ENCODE peak calls at places on chromosomes 12 and 14, in four cellular contexts. Q is K562, I is HCT116, P is GM23338. O is an unnamed sample.

GRCh38 chr14:32620303-32620702 is 291.2 kb downstream of the AKAP6 start:
- DNase-seq in Q (no peak), I (no peak), P (no peak), O (no peak)

GRCh38 chr14:34781242-34781641 is 66.8 kb upstream of the CFL2 start:
- DNase-seq in Q (no peak), I (no peak), P (no peak), O (no peak)

GRCh38 chr14:69848156-69848555 is 31.1 kb upstream of the SMOC1 start:
- DNase-seq in Q (no peak), I (no peak), P (no peak), O (no peak)

GRCh38 chr14:51472881-51473280 is 178.8 kb upstream of the FRMD6 start:
- DNase-seq in Q (no peak), I (no peak), P (no peak), O (no peak)

GRCh38 chr12:39915249-39915648 is 190.6 kb downstream of the SLC2A13 start:
- DNase-seq in Q (no peak), I (no peak), P (no peak), O (no peak)

GRCh38 chr14:51209457-51209856 is 30.6 kb upstream of the TMX1 start:
- DNase-seq in Q (no peak), I (no peak), P (no peak), O (no peak)

GRCh38 chr14:96502621-96503251 is 554 bp downstream of the PAPOLA start:
- DNase-seq in Q (peak), I (no peak), P (peak), O (peak)

GRCh38 chr14:22994762-22995275 is 12.5 kb upstream of the AJUBA start:
- DNase-seq in Q (peak), I (no peak), P (peak), O (peak)

GRCh38 chr12:6053541-6053940 is 70.9 kb downstream of the VWF start:
- DNase-seq in Q (no peak), I (no peak), P (no peak), O (no peak)

GRCh38 chr12:65720136-65720535 is 104.1 kb upstream of the HMGA2 start:
- DNase-seq in Q (no peak), I (peak), P (no peak), O (no peak)

GRCh38 chr14:24179961-24180726 is 8.3 kb downstream of the REC8 start:
- DNase-seq in Q (no peak), I (no peak), P (no peak), O (no peak)

GRCh38 chr12:132711169-132711843 is 664 bp downstream of the PGAM5 start:
- DNase-seq in Q (peak), I (no peak), P (peak), O (no peak)

GRCh38 chr12:110367209-110367864 is 36.2 kb downstream of the ANAPC7 start:
- DNase-seq in Q (no peak), I (no peak), P (no peak), O (no peak)

GRCh38 chr14:39267592-39268112 is 33.9 kb downstream of the MIA2 start:
- DNase-seq in Q (no peak), I (peak), P (peak), O (no peak)

GRCh38 chr12:22029991-22030390 is 16.0 kb upstream of the CMAS start:
- DNase-seq in Q (no peak), I (no peak), P (no peak), O (no peak)

GRCh38 chr12:58087428-58088117 is 146.2 kb downstream of the ATP23 start:
- DNase-seq in Q (peak), I (no peak), P (peak), O (no peak)

GRCh38 chr12:48013287-48013686 is 9.0 kb upstream of the COL2A1 start:
- DNase-seq in Q (no peak), I (no peak), P (no peak), O (no peak)

GRCh38 chr12:25241171-25242020 is 9.3 kb downstream of the KRAS start:
- DNase-seq in Q (no peak), I (peak), P (peak), O (peak)

GRCh38 chr12:3189282-3189681 is 112.1 kb downstream of the TSPAN9 start:
- DNase-seq in Q (no peak), I (no peak), P (no peak), O (no peak)

GRCh38 chr12:42129595-42130204 is 15.0 kb downstream of the GXYLT1 start:
- DNase-seq in Q (peak), I (peak), P (peak), O (peak)

GRCh38 chr12:32120419-32120818 is 13.8 kb downstream of the BICD1 start:
- DNase-seq in Q (no peak), I (no peak), P (peak), O (no peak)

GRCh38 chr12:89135976-89136634 is 216.2 kb downstream of the DUSP6 start:
- DNase-seq in Q (no peak), I (peak), P (no peak), O (peak)

GRCh38 chr12:47852096-47852571 is 32.4 kb upstream of the HDAC7 start:
- DNase-seq in Q (no peak), I (no peak), P (no peak), O (no peak)

GRCh38 chr12:52387859-52388258 is 2.4 kb upstream of the KRT84 start:
- DNase-seq in Q (no peak), I (no peak), P (no peak), O (no peak)

GRCh38 chr14:70317969-70318634 is 41.4 kb downstream of the COX16 start:
- DNase-seq in Q (peak), I (peak), P (peak), O (peak)

GRCh38 chr12:9831720-9832119 is 4.4 kb downstream of the KLRF1 start:
- DNase-seq in Q (no peak), I (no peak), P (no peak), O (no peak)

GRCh38 chr12:7190268-7191055 is 976 bp downstream of the PEX5 start:
- DNase-seq in Q (no peak), I (no peak), P (peak), O (peak)

GRCh38 chr12:79250186-79250585 is 385.6 kb downstream of the SYT1 start:
- DNase-seq in Q (no peak), I (no peak), P (no peak), O (no peak)

GRCh38 chr12:6890789-6891624 is 13.6 kb upstream of the LRRC23 start:
- DNase-seq in Q (peak), I (peak), P (peak), O (peak)

GRCh38 chr12:12791756-12792346 is 6.4 kb downstream of the APOLD1 start:
- DNase-seq in Q (no peak), I (no peak), P (peak), O (peak)

GRCh38 chr12:42370013-42370412 is 44.0 kb downstream of the PPHLN1 start:
- DNase-seq in Q (no peak), I (no peak), P (peak), O (no peak)

GRCh38 chr12:1907652-1908611 is 10.5 kb downstream of the CACNA2D4 start:
- DNase-seq in Q (peak), I (no peak), P (no peak), O (no peak)

GRCh38 chr12:7439579-7440505 is 4.1 kb downstream of the CD163L1 start:
- DNase-seq in Q (peak), I (no peak), P (peak), O (peak)

GRCh38 chr12:118035194-118036041 is 18.9 kb downstream of the RFC5 start:
- DNase-seq in Q (no peak), I (no peak), P (no peak), O (no peak)

GRCh38 chr14:103436533-103436932 is 51.3 kb downstream of the MARK3 start:
- DNase-seq in Q (no peak), I (no peak), P (no peak), O (peak)

GRCh38 chr12:3832738-3833137 is 40.5 kb downstream of the PARP11 start:
- DNase-seq in Q (no peak), I (no peak), P (no peak), O (no peak)

GRCh38 chr14:61749264-61749663 is 13.0 kb upstream of the SNAPC1 start:
- DNase-seq in Q (peak), I (no peak), P (no peak), O (peak)

GRCh38 chr12:20188930-20189653 is 179.2 kb upstream of the PDE3A start:
- DNase-seq in Q (no peak), I (no peak), P (no peak), O (no peak)

GRCh38 chr12:42779186-42779859 is 189.8 kb upstream of the PRICKLE1 start:
- DNase-seq in Q (no peak), I (no peak), P (no peak), O (no peak)

GRCh38 chr12:71162832-71163711 is 5.3 kb upstream of the TSPAN8 start:
- DNase-seq in Q (no peak), I (no peak), P (no peak), O (peak)
- TF ChIP-seq REST in Q (no peak), I (no peak), P (no peak), O (no peak)

GRCh38 chr12:124581299-124581698 is 13.9 kb upstream of the NCOR2 start:
- DNase-seq in Q (no peak), I (no peak), P (no peak), O (no peak)

GRCh38 chr12:124578854-124579253 is 11.4 kb upstream of the NCOR2 start:
- DNase-seq in Q (no peak), I (no peak), P (no peak), O (no peak)

GRCh38 chr12:124579921-124580517 is 12.6 kb upstream of the NCOR2 start:
- DNase-seq in Q (no peak), I (no peak), P (no peak), O (no peak)

GRCh38 chr12:124583854-124584253 is 16.4 kb upstream of the NCOR2 start:
- DNase-seq in Q (peak), I (no peak), P (no peak), O (no peak)

GRCh38 chr12:124581792-124582424 is 14.5 kb upstream of the NCOR2 start:
- DNase-seq in Q (no peak), I (no peak), P (no peak), O (no peak)
- TF ChIP-seq REST in Q (no peak), I (no peak), P (no peak), O (no peak)

DNA sequence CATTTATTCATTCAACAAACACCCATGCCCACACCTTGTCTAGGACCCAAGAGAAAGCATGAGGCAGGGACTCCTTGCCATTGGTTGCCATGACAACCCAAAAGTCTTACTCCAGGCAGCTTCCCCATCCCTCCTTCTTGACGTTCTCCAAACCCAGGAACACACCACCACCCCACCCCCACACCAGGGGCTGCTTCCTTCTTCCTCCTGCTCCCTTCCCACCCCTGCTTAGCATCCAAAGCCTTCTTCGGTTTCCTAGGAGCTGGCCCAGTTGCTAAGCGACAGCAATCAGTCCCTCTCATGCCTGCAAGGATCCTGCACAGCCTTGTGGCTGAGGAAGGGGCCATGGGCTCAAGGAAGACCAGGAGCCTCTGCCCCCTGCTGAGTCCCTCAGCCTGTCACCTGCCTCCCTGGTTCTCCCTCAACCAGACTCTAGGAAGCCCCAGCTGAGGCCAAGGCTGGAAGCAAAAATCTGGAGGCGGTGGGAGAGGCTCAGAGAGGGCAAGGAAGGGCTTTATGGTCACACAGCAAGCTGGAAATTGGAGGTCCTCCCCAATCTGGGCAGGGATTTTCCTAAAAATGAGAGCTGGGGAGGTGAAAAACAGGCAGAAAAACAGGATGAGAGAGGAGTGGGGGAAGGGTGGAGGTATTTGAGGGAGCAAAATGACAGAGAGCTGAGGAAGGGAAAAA is 15.4 kb downstream of the RASAL1 start:
- DNase-seq in Q (no peak), I (no peak), P (peak), O (no peak)
- TF ChIP-seq REST in Q (no peak), I (no peak), P (no peak), O (no peak)

GRCh38 chr12:107417004-107417403 is 268.6 kb upstream of the PWP1 start:
- DNase-seq in Q (no peak), I (no peak), P (no peak), O (no peak)
- TF ChIP-seq REST in Q (no peak), I (no peak), P (no peak), O (no peak)

DNA sequence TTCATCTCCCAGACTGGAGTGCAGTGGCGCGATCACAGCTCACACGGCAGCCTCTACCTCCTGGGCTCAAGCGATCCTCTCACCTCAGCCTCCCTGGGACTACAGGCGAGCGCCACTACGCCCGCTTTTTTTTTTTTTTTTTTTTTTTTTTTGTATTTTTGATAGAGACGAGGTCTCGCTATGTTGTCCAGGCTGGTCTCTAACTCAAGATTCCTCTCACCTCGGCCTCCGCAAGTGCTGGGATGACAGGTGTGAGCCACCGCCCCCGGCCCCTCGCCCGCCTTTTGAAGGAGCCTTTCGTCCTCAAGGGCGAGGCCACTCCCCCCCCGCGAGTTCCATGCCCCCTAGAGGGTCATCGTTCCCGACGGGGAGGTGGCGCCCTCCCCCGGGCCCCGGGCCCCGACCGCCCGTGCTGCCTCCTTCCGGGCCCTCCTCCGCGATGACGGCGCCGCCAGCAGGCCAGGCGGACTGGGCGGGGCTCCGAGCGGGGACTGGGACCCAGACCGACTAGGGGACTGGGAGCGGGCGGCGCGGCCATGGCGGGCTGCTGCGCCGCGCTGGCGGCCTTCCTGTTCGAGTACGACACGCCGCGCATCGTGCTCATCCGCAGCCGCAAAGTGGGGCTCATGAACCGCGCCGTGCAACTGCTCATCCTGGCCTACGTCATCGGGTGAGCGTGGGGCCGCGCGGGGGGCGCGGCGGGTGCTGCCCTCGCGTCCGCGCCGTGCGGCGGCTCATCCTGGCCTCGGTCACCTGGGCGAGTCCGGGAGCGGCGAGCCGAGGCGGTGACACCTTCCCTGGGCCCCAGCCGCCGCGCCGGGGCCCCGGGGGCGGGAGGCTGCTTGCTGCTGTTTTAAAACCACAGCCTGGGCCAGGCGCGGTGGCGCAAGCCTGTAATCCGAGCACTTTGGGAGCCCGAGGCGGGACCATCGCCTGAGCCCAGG is at the start of gene P2RX4:
- DNase-seq in Q (peak), I (peak), P (peak), O (peak)
- TF ChIP-seq REST in Q (peak), I (no peak), P (no peak), O (no peak)

O was measured in A549.